ENCODE peak calls at places on chromosomes 3 and 15, in six cellular contexts. H is COR-L47, O is ACHN, N is vagina, B is astrocyte of the spinal cord, C is epithelial cell of proximal tubule. S is an unnamed sample.
A peak's percentile ranks its signal among the peaks of the same experiment; 100 is the strongest.

GRCh38 chr15:86624261-86625036 is 544.8 kb downstream of the AGBL1 start:
- DNase-seq in N (no peak), O (peak; percentile 93), B (peak; percentile 90), C (peak; percentile 79), H (no peak), S (no peak)

GRCh38 chr3:99625643-99626414 is 12.6 kb upstream of the COL8A1 start:
- DNase-seq in O (no peak), H (no peak), C (no peak), N (no peak), B (peak; percentile 39), S (no peak)

GRCh38 chr3:45553469-45553974 is 41.0 kb upstream of the LIMD1 start:
- DNase-seq in B (peak; percentile 75), H (peak; percentile 14), O (no peak), N (no peak), C (no peak), S (no peak)

GRCh38 chr3:72855001-72855400 is 6.8 kb upstream of the SHQ1 start:
- DNase-seq in C (no peak), H (no peak), N (no peak), B (no peak), O (no peak), S (no peak)

GRCh38 chr15:46080018-46080417 is 445.2 kb downstream of the SQOR start:
- DNase-seq in C (no peak), N (no peak), O (no peak), B (peak; percentile 11), H (peak; percentile 89), S (no peak)

GRCh38 chr3:13399603-13400002 is 20.5 kb downstream of the NUP210 start:
- DNase-seq in N (no peak), H (no peak), B (no peak), C (no peak), O (no peak), S (no peak)

GRCh38 chr3:149449100-149449654 is 25.3 kb upstream of the TM4SF4 start:
- DNase-seq in C (no peak), B (no peak), H (no peak), N (no peak), O (no peak), S (no peak)

GRCh38 chr3:53806182-53807116 is 39.8 kb downstream of the CHDH start:
- DNase-seq in O (peak; percentile 92), C (peak; percentile 83), B (peak; percentile 33), H (no peak), N (no peak), S (no peak)

GRCh38 chr3:13566462-13566748 is 17.5 kb downstream of the FBLN2 start:
- DNase-seq in B (no peak), N (no peak), O (no peak), H (no peak), C (no peak), S (no peak)

GRCh38 chr3:192794216-192794615 is 66.9 kb upstream of the FGF12 start:
- DNase-seq in N (no peak), C (no peak), O (no peak), H (no peak), B (no peak), S (no peak)

GRCh38 chr3:161274691-161275298 is 53.7 kb downstream of the NMD3 start:
- DNase-seq in H (peak; percentile 68), N (no peak), C (no peak), B (peak; percentile 60), O (peak; percentile 47), S (peak; percentile 55)

GRCh38 chr3:149881879-149882278 is 68.9 kb downstream of the RNF13 start:
- DNase-seq in C (no peak), H (no peak), O (no peak), B (no peak), N (no peak), S (no peak)

GRCh38 chr3:13420051-13420816 is at the start of gene NUP210:
- DNase-seq in N (no peak), B (no peak), C (no peak), H (peak; percentile 11), O (peak; percentile 47), S (peak; percentile 58)

GRCh38 chr3:126908752-126909275 is 74.1 kb upstream of the PLXNA1 start:
- DNase-seq in B (no peak), H (no peak), O (no peak), C (no peak), N (no peak), S (no peak)

GRCh38 chr3:5813521-5813920 is 626.0 kb downstream of the EDEM1 start:
- DNase-seq in N (no peak), C (no peak), O (no peak), B (peak; percentile 42), H (no peak), S (no peak)

GRCh38 chr3:41933154-41933676 is 28.7 kb downstream of the ULK4 start:
- DNase-seq in B (peak; percentile 41), O (no peak), H (no peak), C (no peak), N (no peak), S (no peak)

GRCh38 chr3:10936686-10937085 is 55.9 kb upstream of the SLC6A1 start:
- DNase-seq in C (no peak), O (no peak), B (no peak), N (no peak), H (no peak), S (no peak)

GRCh38 chr15:96350321-96350720 is 19.8 kb downstream of the NR2F2 start:
- DNase-seq in O (no peak), H (no peak), N (no peak), C (no peak), B (no peak), S (no peak)

GRCh38 chr3:11583638-11584046 is 60.1 kb downstream of the VGLL4 start:
- DNase-seq in B (no peak), C (no peak), N (peak; percentile 69), O (no peak), H (no peak), S (no peak)

GRCh38 chr15:42060797-42061196 is 33.6 kb downstream of the PLA2G4D start:
- DNase-seq in N (no peak), O (no peak), B (no peak), C (no peak), H (no peak), S (no peak)

GRCh38 chr3:183378008-183378407 is 50.4 kb downstream of the MCF2L2 start:
- DNase-seq in C (no peak), O (no peak), N (no peak), B (no peak), H (peak; percentile 97), S (peak; percentile 90)

GRCh38 chr3:40120816-40121215 is 188.7 kb upstream of the EIF1B start:
- DNase-seq in O (peak; percentile 82), B (peak; percentile 59), H (no peak), C (peak; percentile 64), N (no peak), S (peak; percentile 69)

GRCh38 chr3:169546368-169546767 is 117.1 kb downstream of the MECOM start:
- DNase-seq in C (no peak), O (no peak), H (no peak), N (no peak), B (no peak), S (no peak)

GRCh38 chr3:162507397-162507796 is 1010.8 kb downstream of the OTOL1 start:
- DNase-seq in H (no peak), O (no peak), B (no peak), N (no peak), C (no peak), S (no peak)

GRCh38 chr3:52534281-52535183 is 875 bp upstream of the NT5DC2 start:
- DNase-seq in O (no peak), B (peak; percentile 38), H (peak; percentile 34), C (no peak), N (peak; percentile 89), S (peak; percentile 79)

GRCh38 chr15:48645558-48646330 is at the start of gene FBN1:
- DNase-seq in O (peak; percentile 89), B (peak; percentile 96), C (peak; percentile 52), H (no peak), N (no peak), S (no peak)

GRCh38 chr3:187802928-187803259 is 57.6 kb upstream of the BCL6 start:
- DNase-seq in B (no peak), H (no peak), C (no peak), N (no peak), O (no peak), S (no peak)

S was measured in NCI-H526 treated with DMSO at 0.1 percent for 48 hours.